ENCODE peak calls at places on chromosome 4, in five cellular contexts. Z is foreskin fibroblast, A is smooth muscle cell of the brain vasculature, V is aorta, F is astrocyte of the spinal cord. T is an unnamed sample.
A peak's percentile ranks its signal among the peaks of the same experiment; 100 is the strongest.

GRCh38 chr4:112381996-112382692 is 85.0 kb downstream of the ALPK1 start:
- DNase-seq in F (no peak), V (no peak), A (no peak), Z (no peak), T (no peak)

GRCh38 chr4:36872679-36873078 is 371.9 kb upstream of the NWD2 start:
- DNase-seq in A (no peak), V (no peak), Z (no peak), F (no peak), T (no peak)

GRCh38 chr4:13534344-13535063 is 9.8 kb downstream of the NKX3-2 start:
- DNase-seq in F (no peak), A (no peak), V (no peak), Z (no peak), T (no peak)

GRCh38 chr4:24857996-24858395 is 54.8 kb downstream of the CCDC149 start:
- DNase-seq in A (peak; percentile 31), V (peak; percentile 59), Z (peak; percentile 80), F (peak; percentile 75), T (peak; percentile 69)

GRCh38 chr4:157558016-157558415 is 337.5 kb downstream of the GRIA2 start:
- DNase-seq in V (no peak), A (no peak), F (no peak), Z (no peak), T (no peak)

GRCh38 chr4:537436-538264 is 38.4 kb downstream of the TMEM271 start:
- DNase-seq in A (no peak), V (no peak), Z (no peak), F (no peak), T (no peak)

GRCh38 chr4:109044446-109044845 is 258.0 kb downstream of the COL25A1 start:
- DNase-seq in F (no peak), V (no peak), Z (no peak), A (no peak), T (no peak)

GRCh38 chr4:54082168-54082567 is 17.8 kb upstream of the CHIC2 start:
- DNase-seq in F (peak; percentile 96), A (peak; percentile 97), Z (peak; percentile 99), V (peak; percentile 70), T (peak; percentile 93)

GRCh38 chr4:101101072-101101471 is 246.3 kb downstream of the PPP3CA start:
- DNase-seq in Z (no peak), V (no peak), A (no peak), F (no peak), T (no peak)

GRCh38 chr4:100790838-100791615 is 273.2 kb upstream of the EMCN start:
- DNase-seq in Z (no peak), V (no peak), A (no peak), F (no peak), T (no peak)

GRCh38 chr4:154982187-154983047 is 201.3 kb downstream of the RBM46 start:
- DNase-seq in A (no peak), F (peak; percentile 54), Z (peak; percentile 4), V (peak; percentile 57), T (peak; percentile 75)

GRCh38 chr4:11650801-11651596 is 222.3 kb upstream of the HS3ST1 start:
- DNase-seq in Z (no peak), A (no peak), V (no peak), F (peak; percentile 17), T (no peak)

GRCh38 chr4:159077702-159078495 is 25.0 kb upstream of the RAPGEF2 start:
- DNase-seq in V (no peak), Z (no peak), A (no peak), F (peak; percentile 47), T (no peak)

GRCh38 chr4:24105183-24106039 is 215.6 kb upstream of the PPARGC1A start:
- DNase-seq in V (no peak), F (peak; percentile 95), A (peak; percentile 40), Z (peak; percentile 95), T (peak; percentile 96)

GRCh38 chr4:169640261-169640880 is 20.0 kb downstream of the CLCN3 start:
- DNase-seq in F (peak; percentile 61), V (no peak), A (no peak), Z (peak; percentile 69), T (peak; percentile 91)

GRCh38 chr4:8347660-8348059 is 78.1 kb downstream of the HTRA3 start:
- DNase-seq in F (no peak), Z (no peak), V (no peak), A (no peak), T (no peak)

GRCh38 chr4:57442834-57443291 is 332.7 kb upstream of the IGFBP7 start:
- DNase-seq in Z (no peak), V (no peak), A (no peak), F (peak; percentile 42), T (peak; percentile 52)

GRCh38 chr4:48851651-48852050 is 20.8 kb downstream of the OCIAD1 start:
- DNase-seq in A (no peak), V (no peak), Z (no peak), F (no peak), T (no peak)

GRCh38 chr4:142408003-142408441 is 438.1 kb downstream of the INPP4B start:
- DNase-seq in A (no peak), V (no peak), Z (peak; percentile 87), F (peak; percentile 47), T (peak; percentile 83)

GRCh38 chr4:100984901-100985300 is 362.4 kb downstream of the PPP3CA start:
- DNase-seq in F (peak; percentile 83), Z (peak; percentile 43), V (no peak), A (no peak), T (peak; percentile 84)

GRCh38 chr4:108762559-108763225 is at the start of gene ETNPPL:
- DNase-seq in V (no peak), A (no peak), Z (no peak), F (no peak), T (peak; percentile 41)

GRCh38 chr4:130257271-130257670 is 1161.3 kb downstream of the C4orf33 start:
- DNase-seq in F (peak; percentile 83), Z (peak; percentile 6), V (no peak), A (no peak), T (peak; percentile 10)

GRCh38 chr4:11039494-11040142 is 355.1 kb upstream of the CLNK start:
- DNase-seq in Z (no peak), V (no peak), F (no peak), A (no peak), T (no peak)

GRCh38 chr4:161496-162284 is 37.4 kb downstream of the ZNF718 start:
- DNase-seq in A (no peak), Z (no peak), V (no peak), F (peak; percentile 8), T (peak; percentile 0)

GRCh38 chr4:101199507-101200285 is 147.6 kb downstream of the PPP3CA start:
- DNase-seq in F (peak; percentile 75), V (no peak), A (no peak), Z (peak; percentile 37), T (peak; percentile 63)

GRCh38 chr4:24279911-24280375 is 304.4 kb downstream of the DHX15 start:
- DNase-seq in A (no peak), F (no peak), V (no peak), Z (no peak), T (no peak)

GRCh38 chr4:11585506-11585905 is 156.8 kb upstream of the HS3ST1 start:
- DNase-seq in A (no peak), F (no peak), V (no peak), Z (no peak), T (no peak)

GRCh38 chr4:37795796-37796195 is 30.7 kb upstream of the PGM2 start:
- DNase-seq in A (no peak), V (no peak), F (no peak), Z (no peak), T (no peak)

GRCh38 chr4:91111556-91111955 is 984.4 kb downstream of the CCSER1 start:
- DNase-seq in Z (no peak), V (no peak), F (no peak), A (no peak), T (no peak)

GRCh38 chr4:110354460-110354859 is 121.5 kb upstream of the ENPEP start:
- DNase-seq in Z (no peak), V (no peak), F (no peak), A (no peak), T (no peak)

GRCh38 chr4:169225058-169225751 is 45.6 kb downstream of the SH3RF1 start:
- DNase-seq in F (peak; percentile 93), A (peak; percentile 41), Z (peak; percentile 93), V (no peak), T (peak; percentile 96)

GRCh38 chr4:77172336-77172735 is 15.3 kb downstream of the CCNG2 start:
- DNase-seq in A (no peak), Z (peak; percentile 79), F (peak; percentile 87), V (no peak), T (peak; percentile 96)

GRCh38 chr4:177785000-177785399 is 342.8 kb upstream of the AGA start:
- DNase-seq in Z (no peak), F (no peak), A (no peak), V (no peak), T (no peak)

GRCh38 chr4:8217246-8217511 is 18.1 kb downstream of the SH3TC1 start:
- DNase-seq in Z (no peak), A (no peak), F (no peak), V (no peak), T (no peak)

GRCh38 chr4:148054275-148054674 is 322.4 kb downstream of the ARHGAP10 start:
- DNase-seq in Z (no peak), V (no peak), F (peak; percentile 47), A (no peak), T (no peak)

GRCh38 chr4:76188557-76188956 is 25.1 kb downstream of the SCARB2 start:
- DNase-seq in V (no peak), A (no peak), F (no peak), Z (no peak), T (no peak)

T was measured in GM23248.